ENCODE peak calls at places on chromosomes 1 and 21, in six cellular contexts. G is HepG2, M is stomach, Y is ovary, I is tibial nerve, P is K562. U is an unnamed sample.

GRCh38 chr21:43810505-43811261 is 21.3 kb downstream of the RRP1 start:
- DNase-seq in I (peak; percentile 84), M (peak; percentile 94), G (peak; percentile 75), P (peak; percentile 92), Y (peak; percentile 90), U (peak; percentile 93)

GRCh38 chr1:8790987-8791386 is 26.5 kb downstream of the RERE start:
- DNase-seq in M (no peak), I (no peak), G (no peak), P (peak; percentile 36), Y (no peak), U (no peak)

GRCh38 chr21:45306832-45307571 is 19.3 kb upstream of the POFUT2 start:
- DNase-seq in P (peak; percentile 73), M (peak; percentile 51), I (peak; percentile 61), G (peak; percentile 75), Y (peak; percentile 95), U (peak; percentile 62)

GRCh38 chr1:18761948-18762905 is 97.2 kb downstream of the TAS1R2 start:
- DNase-seq in G (no peak), Y (no peak), P (no peak), M (no peak), I (no peak), U (no peak)

GRCh38 chr1:91583326-91583755 is 82.7 kb downstream of the CDC7 start:
- DNase-seq in M (no peak), G (no peak), I (no peak), P (no peak), Y (no peak), U (peak; percentile 14)

GRCh38 chr1:230787471-230787870 is 40.3 kb downstream of the CAPN9 start:
- DNase-seq in I (no peak), G (no peak), P (no peak), Y (no peak), M (no peak), U (no peak)

GRCh38 chr21:36472377-36472776 is 7.5 kb downstream of the CLDN14 start:
- DNase-seq in P (no peak), I (no peak), Y (no peak), G (no peak), M (no peak), U (no peak)

GRCh38 chr1:35505911-35506798 is 51.0 kb downstream of the KIAA0319L start:
- DNase-seq in I (no peak), Y (no peak), G (no peak), M (peak; percentile 43), P (peak; percentile 55), U (peak; percentile 14)

GRCh38 chr1:238606896-238607295 is 716.2 kb upstream of the ZP4 start:
- DNase-seq in Y (no peak), M (no peak), G (no peak), I (no peak), P (no peak), U (no peak)

GRCh38 chr1:71695820-71696219 is 586.5 kb downstream of the NEGR1 start:
- DNase-seq in Y (no peak), I (no peak), M (no peak), P (no peak), G (no peak), U (no peak)

GRCh38 chr1:247493106-247493505 is 35.2 kb upstream of the OR2B11 start:
- DNase-seq in Y (no peak), M (no peak), G (no peak), P (no peak), I (no peak), U (no peak)

GRCh38 chr21:20971296-20971921 is 26.8 kb upstream of the NCAM2 start:
- DNase-seq in I (peak; percentile 58), G (peak; percentile 18), P (peak; percentile 33), M (no peak), Y (no peak), U (peak; percentile 23)

GRCh38 chr1:65412984-65413375 is 7.5 kb upstream of the LEPR start:
- DNase-seq in G (no peak), P (no peak), Y (no peak), I (no peak), M (no peak), U (no peak)

GRCh38 chr21:43921979-43922945 is 57.2 kb downstream of the AGPAT3 start:
- DNase-seq in Y (no peak), P (peak; percentile 87), I (no peak), G (no peak), M (no peak), U (no peak)

GRCh38 chr1:99650021-99650420 is 4.1 kb downstream of the PALMD start:
- DNase-seq in Y (no peak), I (no peak), P (no peak), G (no peak), M (no peak), U (no peak)

GRCh38 chr1:229942508-229942907 is 124.5 kb upstream of the GALNT2 start:
- DNase-seq in P (no peak), M (no peak), Y (no peak), G (no peak), I (no peak), U (no peak)

GRCh38 chr1:1911390-1912041 is 3.5 kb upstream of the CALML6 start:
- DNase-seq in I (no peak), P (no peak), G (no peak), M (no peak), Y (peak; percentile 38), U (peak; percentile 5)

GRCh38 chr1:177780096-177780700 is 189.7 kb downstream of the SEC16B start:
- DNase-seq in Y (no peak), G (peak; percentile 63), M (no peak), I (peak; percentile 30), P (no peak), U (no peak)

GRCh38 chr1:90761781-90762589 is 44.9 kb upstream of the BARHL2 start:
- DNase-seq in P (no peak), G (no peak), I (no peak), M (no peak), Y (no peak), U (no peak)

GRCh38 chr1:234835239-234835638 is 225.3 kb upstream of the IRF2BP2 start:
- DNase-seq in Y (no peak), P (no peak), I (no peak), G (no peak), M (no peak), U (no peak)

GRCh38 chr1:219837274-219837993 is 90.9 kb downstream of the SLC30A10 start:
- DNase-seq in G (peak; percentile 59), I (peak; percentile 66), Y (no peak), P (peak; percentile 57), M (no peak), U (no peak)

GRCh38 chr1:88935522-88936222 is 44.3 kb upstream of the GTF2B start:
- DNase-seq in M (no peak), P (peak; percentile 49), G (peak; percentile 93), Y (no peak), I (no peak), U (no peak)

GRCh38 chr1:94949681-94950661 is 23.1 kb upstream of the CNN3 start:
- DNase-seq in P (no peak), M (peak; percentile 66), G (peak; percentile 79), Y (no peak), I (no peak), U (peak; percentile 19)

GRCh38 chr1:181518152-181518551 is 34.8 kb downstream of the CACNA1E start:
- DNase-seq in M (no peak), P (no peak), I (no peak), G (no peak), Y (no peak), U (no peak)

GRCh38 chr1:77016371-77016770 is 149.1 kb downstream of the ST6GALNAC5 start:
- DNase-seq in M (no peak), G (no peak), Y (no peak), P (no peak), I (no peak), U (no peak)

GRCh38 chr1:203326830-203327683 is 21.7 kb downstream of the BTG2 start:
- DNase-seq in I (peak; percentile 88), M (peak; percentile 97), P (peak; percentile 99), Y (peak; percentile 96), G (peak; percentile 75), U (peak; percentile 97)
- TF ChIP-seq EP300 in I (peak; percentile 92), M (no peak), P (no peak), Y (no peak), G (peak; percentile 79), U (no peak)

DNA sequence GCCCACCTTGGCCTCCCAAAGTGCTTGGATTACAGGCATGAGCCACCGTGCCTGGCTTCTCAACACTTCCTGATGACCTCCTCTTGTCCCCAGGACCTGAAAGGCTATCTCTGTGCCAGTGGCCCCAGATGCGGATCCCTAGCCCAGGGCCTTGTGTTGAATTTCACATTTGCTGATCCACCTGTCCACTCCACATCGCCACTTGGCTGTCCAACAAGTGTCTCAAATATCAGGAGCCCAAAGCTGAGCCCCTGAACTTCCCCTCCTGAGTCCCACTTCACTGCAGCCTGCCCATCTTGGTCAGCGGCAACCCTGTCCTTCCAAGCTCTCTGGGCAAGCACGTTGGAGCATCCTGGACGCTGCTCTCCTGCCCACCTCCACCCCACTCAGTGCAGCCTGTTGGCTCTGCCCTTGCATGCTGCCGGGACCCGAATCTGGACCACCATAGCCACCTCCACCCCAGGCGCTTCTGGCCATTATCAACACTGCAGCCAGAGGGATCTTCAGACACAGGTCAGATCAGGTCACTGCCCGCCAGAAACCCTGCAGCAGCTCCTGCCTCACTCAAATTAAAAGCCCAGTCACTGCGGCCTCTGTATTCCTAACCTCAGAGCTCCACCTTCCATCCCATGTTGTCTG is 352.5 kb upstream of the VAMP3 start:
- DNase-seq in M (peak; percentile 20), G (no peak), I (no peak), P (no peak), Y (peak; percentile 11), U (peak; percentile 1)
- H3K27me3 ChIP-seq in M (no peaks in the 10 kb centered on the region), G (no peaks in the 10 kb centered on the region), I (no peaks in the 10 kb centered on the region), P (peaks cover 14% of the 10 kb centered on the region), Y (no peaks in the 10 kb centered on the region), U (no peaks in the 10 kb centered on the region)

DNA sequence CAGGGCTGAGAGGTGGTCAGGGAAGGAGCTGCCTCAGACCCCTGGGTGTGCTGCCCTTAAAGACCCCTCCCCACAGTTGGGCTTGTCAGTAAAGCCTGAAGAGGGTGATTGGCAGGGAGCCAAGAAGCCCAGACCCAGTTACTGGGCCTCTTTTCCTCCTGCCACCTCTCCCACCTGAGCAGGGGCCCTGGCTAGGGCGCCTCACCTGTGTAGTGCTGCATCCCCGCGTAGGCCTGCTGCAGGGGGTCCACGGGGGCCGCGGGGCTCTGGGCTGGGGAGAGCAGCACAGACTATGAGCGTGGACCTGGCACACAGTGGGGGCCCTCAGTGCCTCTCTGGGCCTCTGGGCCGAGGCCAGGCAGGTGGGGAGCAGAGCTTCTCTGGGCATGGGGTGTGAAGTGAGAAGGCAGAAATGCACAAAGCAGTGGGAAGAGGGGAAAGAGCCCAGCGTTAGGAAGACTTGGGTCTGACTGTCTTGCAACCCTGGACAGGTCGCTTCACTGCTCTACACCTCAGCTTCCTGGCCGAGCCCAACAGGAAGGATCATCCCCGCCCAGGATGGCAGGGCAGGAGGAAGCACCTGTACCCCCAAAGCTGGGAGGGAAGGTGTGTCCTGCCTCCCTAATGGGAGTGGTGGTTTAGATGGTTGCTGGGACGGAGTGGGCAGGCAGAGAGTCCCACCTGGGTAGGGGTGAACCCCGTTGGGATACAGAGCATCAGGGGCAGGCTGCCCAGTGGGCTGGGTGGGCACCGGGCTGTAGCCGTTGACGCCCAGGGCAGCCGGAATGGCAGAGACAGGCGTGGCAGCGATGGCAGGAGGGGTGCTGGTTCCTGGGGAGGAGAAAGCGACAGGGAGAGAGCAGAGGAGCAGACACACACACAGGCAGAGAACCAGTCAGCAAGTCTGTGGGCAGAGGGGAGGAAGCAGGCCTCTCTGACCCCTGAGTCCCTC is 9.9 kb downstream of the CELF3 start:
- DNase-seq in P (no peak), Y (no peak), M (no peak), G (no peak), I (no peak), U (no peak)
- TF ChIP-seq EP300 in P (no peak), Y (no peak), M (no peak), G (no peak), I (no peak), U (no peak)

DNA sequence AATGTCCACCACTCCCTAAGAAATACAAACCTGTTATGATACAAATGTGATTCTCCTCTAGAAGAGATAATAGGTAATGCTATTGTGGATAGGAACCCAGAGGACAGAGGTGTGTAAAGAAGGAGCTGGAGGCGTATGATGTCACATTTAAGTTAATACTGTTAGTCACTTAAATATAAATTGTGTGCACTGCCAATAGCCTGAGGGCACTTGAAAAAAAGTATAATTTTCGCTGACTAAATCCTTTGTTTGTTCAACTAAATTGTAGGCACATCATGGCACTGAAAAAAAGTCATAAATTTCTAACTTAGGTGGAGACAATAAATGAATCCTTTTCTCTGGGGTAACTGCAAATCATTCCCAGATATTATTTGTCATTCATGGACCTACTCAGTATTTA is 4.4 kb downstream of the RCSD1 start:
- DNase-seq in M (no peak), Y (no peak), I (no peak), G (no peak), P (no peak), U (no peak)
- H3K27me3 ChIP-seq in M (peaks cover 4% of the 10 kb centered on the region), Y (no peaks in the 10 kb centered on the region), I (no peaks in the 10 kb centered on the region), G (peaks cover 62% of the 10 kb centered on the region), P (no peaks in the 10 kb centered on the region), U (peaks cover 21% of the 10 kb centered on the region)

U was measured in transverse colon.